ENCODE peak calls at places on chromosome 15, in seven cellular contexts. L is cerebellar cortex, B is endothelial cell, F is RPMI7951, Y is activated T-cell treated with anti-CD3 and anti-CD28 coated beads for 1 hour, T is NCI-H1092 treated with DMSO at 0.1 percent for 48 hours, H is GM12865. Q is an unnamed sample.

GRCh38 chr15:94206463-94207167 is 24.7 kb upstream of the MCTP2 start:
- DNase-seq in L (no peak), B (no peak), F (peak; percentile 97), Y (no peak), T (no peak), H (no peak), Q (no peak)

GRCh38 chr15:88061452-88061851 is 195.1 kb downstream of the NTRK3 start:
- DNase-seq in L (peak; percentile 94), B (no peak), F (peak; percentile 56), Y (no peak), T (no peak), H (no peak), Q (no peak)

GRCh38 chr15:92772626-92773244 is 117.2 kb upstream of the FAM174B start:
- DNase-seq in L (no peak), B (no peak), F (no peak), Y (no peak), T (no peak), H (no peak), Q (no peak)

GRCh38 chr15:56038015-56038414 is 44.6 kb upstream of the NEDD4 start:
- DNase-seq in L (no peak), B (no peak), F (peak; percentile 14), Y (no peak), T (no peak), H (no peak), Q (no peak)

GRCh38 chr15:81575436-81576123 is 201.6 kb upstream of the TMC3 start:
- DNase-seq in L (no peak), B (no peak), F (no peak), Y (no peak), T (peak; percentile 90), H (no peak), Q (peak; percentile 83)

GRCh38 chr15:75031773-75032302 is 8.4 kb downstream of the PPCDC start:
- DNase-seq in L (no peak), B (no peak), F (no peak), Y (no peak), T (no peak), H (no peak), Q (no peak)

GRCh38 chr15:68769702-68770101 is 51.0 kb downstream of the ANP32A start:
- DNase-seq in L (no peak), B (no peak), F (no peak), Y (no peak), T (no peak), H (no peak), Q (no peak)

GRCh38 chr15:38242055-38242454 is 10.6 kb upstream of the SPRED1 start:
- DNase-seq in L (no peak), B (no peak), F (no peak), Y (no peak), T (no peak), H (peak; percentile 31), Q (no peak)

GRCh38 chr15:74036271-74037170 is 42.0 kb downstream of the PML start:
- DNase-seq in L (peak; percentile 69), B (peak; percentile 74), F (peak; percentile 57), Y (no peak), T (peak; percentile 21), H (no peak), Q (no peak)

GRCh38 chr15:74594455-74594854 is 21.2 kb upstream of the CLK3 start:
- DNase-seq in L (no peak), B (no peak), F (no peak), Y (no peak), T (no peak), H (no peak), Q (no peak)

GRCh38 chr15:31488437-31489204 is 162.0 kb downstream of the KLF13 start:
- DNase-seq in L (peak; percentile 92), B (peak; percentile 48), F (peak; percentile 88), Y (no peak), T (peak; percentile 54), H (peak; percentile 90), Q (peak; percentile 37)

GRCh38 chr15:29680806-29681485 is 141.3 kb downstream of the TJP1 start:
- DNase-seq in L (no peak), B (no peak), F (no peak), Y (no peak), T (no peak), H (no peak), Q (no peak)

GRCh38 chr15:90654233-90655124 is 62.7 kb upstream of the BLM start:
- DNase-seq in L (no peak), B (no peak), F (peak; percentile 54), Y (no peak), T (no peak), H (peak; percentile 49), Q (no peak)

GRCh38 chr15:58258501-58259274 is 120.5 kb downstream of the AQP9 start:
- DNase-seq in L (no peak), B (no peak), F (no peak), Y (no peak), T (no peak), H (no peak), Q (no peak)

GRCh38 chr15:63915209-63915887 is 81.6 kb upstream of the HERC1 start:
- DNase-seq in L (no peak), B (no peak), F (no peak), Y (no peak), T (no peak), H (no peak), Q (no peak)

GRCh38 chr15:78396186-78396814 is 41.7 kb upstream of the IREB2 start:
- DNase-seq in L (no peak), B (no peak), F (no peak), Y (no peak), T (no peak), H (no peak), Q (no peak)

GRCh38 chr15:64635486-64635815 is 139.9 kb downstream of the RBPMS2 start:
- DNase-seq in L (peak; percentile 47), B (no peak), F (peak; percentile 20), Y (no peak), T (no peak), H (peak; percentile 41), Q (no peak)

GRCh38 chr15:90598053-90598577 is 68.4 kb downstream of the CRTC3 start:
- DNase-seq in L (no peak), B (no peak), F (peak; percentile 36), Y (no peak), T (no peak), H (peak; percentile 91), Q (no peak)

GRCh38 chr15:39645976-39646257 is 65.0 kb downstream of the THBS1 start:
- DNase-seq in L (no peak), B (no peak), F (no peak), Y (no peak), T (no peak), H (no peak), Q (no peak)

Q was measured in NCI-H748 treated with DMSO at 0.1 percent for 48 hours.